ENCODE peak calls at places on chromosome 7, in four cellular contexts. C, F, B and K are unnamed samples.

GRCh38 chr7:84085147-84085546 is 109.4 kb downstream of the SEMA3A start:
- DNase-seq in C (no peak), F (no peak), B (peak; percentile 80), K (peak; percentile 34)

GRCh38 chr7:139109188-139109982 is at the start of gene ZC3HAV1:
- DNase-seq in C (peak; percentile 49), F (peak; percentile 86), B (peak; percentile 95), K (peak; percentile 91)

GRCh38 chr7:143299840-143300239 is 11.7 kb downstream of the CASP2 start:
- DNase-seq in C (no peak), F (peak; percentile 44), B (no peak), K (no peak)

GRCh38 chr7:11328309-11328708 is 354.6 kb downstream of the PHF14 start:
- DNase-seq in C (peak; percentile 27), F (peak; percentile 29), B (no peak), K (no peak)

GRCh38 chr7:35253680-35254495 is at the start of gene TBX20:
- DNase-seq in C (no peak), F (peak; percentile 93), B (peak; percentile 31), K (peak; percentile 86)

GRCh38 chr7:153433223-153433622 is 619.0 kb upstream of the DPP6 start:
- DNase-seq in C (no peak), F (no peak), B (no peak), K (no peak)

GRCh38 chr7:106138776-106139175 is 26.7 kb upstream of the SYPL1 start:
- DNase-seq in C (no peak), F (no peak), B (no peak), K (no peak)

GRCh38 chr7:127872122-127872521 is 159.1 kb downstream of the LRRC4 start:
- DNase-seq in C (no peak), F (no peak), B (no peak), K (no peak)

GRCh38 chr7:148492157-148492860 is 98.3 kb upstream of the C7orf33 start:
- DNase-seq in C (no peak), F (no peak), B (peak; percentile 1), K (no peak)

DNA sequence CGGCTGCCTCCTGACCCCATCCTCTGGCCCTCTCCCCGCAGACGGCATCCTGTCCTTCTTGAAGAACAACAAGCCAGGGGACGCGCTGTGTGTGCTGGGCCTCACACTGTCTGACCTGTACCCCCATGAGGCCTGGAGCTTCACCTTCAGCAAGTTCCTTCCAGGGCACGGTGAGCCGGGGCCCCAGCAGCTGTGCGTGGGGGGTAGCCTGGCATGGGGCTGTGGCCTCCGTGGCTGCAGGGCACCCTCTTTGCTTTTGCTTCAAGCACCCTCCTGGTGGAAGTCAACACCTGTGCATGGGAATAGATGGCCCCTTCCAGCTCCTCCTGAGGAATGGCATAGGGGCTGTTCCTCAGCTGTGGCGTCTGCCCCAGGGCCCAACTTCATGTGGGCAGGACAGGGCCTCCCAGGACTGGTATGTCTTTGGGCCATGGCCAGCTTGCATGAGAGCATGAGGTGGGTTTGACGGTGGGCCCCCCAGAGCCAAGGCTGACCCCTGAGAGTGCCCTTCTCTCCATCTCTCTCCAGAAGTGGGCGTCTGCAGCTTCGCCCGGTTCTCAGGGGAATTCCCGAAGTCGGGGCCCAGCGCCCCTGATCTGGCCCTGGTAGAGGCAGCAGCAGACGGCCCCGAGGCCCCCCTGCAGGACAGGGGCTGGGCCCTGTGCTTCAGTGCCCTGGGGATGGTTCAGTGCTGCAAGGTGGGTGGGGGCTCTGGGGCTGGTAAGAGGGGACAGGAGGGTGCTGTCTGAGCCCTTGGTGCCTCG is 20.7 kb downstream of the AMZ1 start:
- DNase-seq in C (no peak), F (no peak), B (no peak), K (no peak)
- H3K4me3 ChIP-seq in C (no peak overlapping the region), F (no peak overlapping the region), B (no peak overlapping the region), K (no peak overlapping the region)

GRCh38 chr7:119999743-120000475 is 273.1 kb upstream of the KCND2 start:
- DNase-seq in C (no peak), F (no peak), B (no peak), K (peak; percentile 68)
- TF ChIP-seq CTCF in C (no peak), F (no peak), B (no peak), K (peak; percentile 14)

GRCh38 chr7:87154166-87154565 is 1.9 kb downstream of the DMTF1 start:
- DNase-seq in C (no peak), F (no peak), B (no peak), K (no peak)

GRCh38 chr7:87155788-87156187 is 3.5 kb downstream of the DMTF1 start:
- DNase-seq in C (no peak), F (no peak), B (no peak), K (no peak)

GRCh38 chr7:87152897-87153641 is 816 bp downstream of the DMTF1 start:
- DNase-seq in C (no peak), F (peak; percentile 42), B (peak; percentile 41), K (peak; percentile 22)

GRCh38 chr7:87156709-87157108 is 4.5 kb downstream of the DMTF1 start:
- DNase-seq in C (no peak), F (no peak), B (peak; percentile 13), K (no peak)

DNA sequence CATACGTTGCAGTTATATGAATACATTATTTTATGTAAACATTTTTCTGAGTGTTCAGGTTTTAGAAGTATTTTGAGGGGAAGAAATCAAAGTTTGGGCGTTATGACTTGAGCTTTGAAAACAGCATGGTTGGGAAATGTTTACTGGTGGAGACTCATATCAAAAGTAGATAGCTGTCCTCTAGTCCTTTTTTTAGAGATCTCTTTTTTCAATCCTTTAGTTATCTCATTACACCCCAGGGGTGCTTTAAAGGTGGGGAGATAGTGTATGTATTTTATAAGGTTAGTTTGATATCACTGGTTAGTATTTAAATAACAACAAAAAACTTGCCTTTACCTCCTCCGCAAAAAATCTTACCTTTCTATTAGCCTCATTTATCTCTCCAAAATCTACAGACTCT is 2.3 kb downstream of the DMTF1 start:
- DNase-seq in C (no peak), F (no peak), B (no peak), K (no peak)
- H3K4me3 ChIP-seq in C (peak overlapping the region; percentile 80), F (peak overlapping the region; percentile 84), B (peak overlapping the region; percentile 87), K (peak overlapping the region; percentile 79)

GRCh38 chr7:41467596-41467995 is 235.3 kb downstream of the INHBA start:
- DNase-seq in C (no peak), F (no peak), B (no peak), K (no peak)
- TF ChIP-seq CTCF in C (no peak), F (no peak), B (no peak), K (no peak)

GRCh38 chr7:158723714-158724385 is 19.2 kb upstream of the NCAPG2 start:
- DNase-seq in C (no peak), F (no peak), B (no peak), K (no peak)
- H3K4me3 ChIP-seq in C (no peak overlapping the region), F (no peak overlapping the region), B (no peak overlapping the region), K (no peak overlapping the region)